ENCODE peak calls at places on chromosome 18, in nine cellular contexts. Y, F, G, S, D, U, M, C and T are unnamed samples.

GRCh38 chr18:11948852-11949523 is 32.3 kb upstream of the IMPA2 start:
- DNase-seq in G (no peak), Y (no peak), M (no peak), U (peak), F (no peak), C (peak), D (no peak), S (no peak), T (peak)

GRCh38 chr18:55494441-55494840 is 93.6 kb downstream of the TCF4 start:
- DNase-seq in F (no peak), D (no peak), G (no peak), Y (no peak), U (no peak), C (no peak), M (no peak), S (no peak), T (no peak)

GRCh38 chr18:9705183-9705864 is 2.8 kb upstream of the RAB31 start:
- DNase-seq in Y (no peak), S (no peak), U (peak), M (peak), D (no peak), G (peak), F (peak), C (no peak), T (peak)

GRCh38 chr18:22846088-22846683 is 86.9 kb upstream of the RBBP8 start:
- DNase-seq in D (no peak), G (peak), F (peak), M (peak), U (peak), S (no peak), Y (no peak), C (peak), T (peak)

GRCh38 chr18:21632393-21632792 is 20.3 kb downstream of the SNRPD1 start:
- DNase-seq in C (no peak), M (no peak), S (no peak), Y (no peak), G (peak), F (no peak), U (peak), D (no peak), T (peak)

GRCh38 chr18:37778417-37779165 is 213.0 kb upstream of the CELF4 start:
- DNase-seq in Y (peak), C (peak), S (peak), F (peak), U (peak), D (peak), M (peak), G (peak), T (no peak)

GRCh38 chr18:79354350-79354749 is 41.4 kb upstream of the NFATC1 start:
- DNase-seq in U (no peak), G (no peak), M (no peak), S (no peak), D (no peak), Y (no peak), F (peak), C (no peak), T (no peak)

GRCh38 chr18:69490813-69491212 is 90.1 kb downstream of the DOK6 start:
- DNase-seq in D (no peak), C (no peak), U (peak), M (no peak), Y (no peak), G (peak), S (no peak), F (peak), T (peak)

GRCh38 chr18:12155996-12156395 is 62.4 kb downstream of the ANKRD62 start:
- DNase-seq in M (no peak), S (no peak), G (no peak), D (no peak), U (no peak), Y (no peak), C (no peak), F (peak), T (no peak)

GRCh38 chr18:12470382-12471090 is 62.8 kb downstream of the PRELID3A start:
- DNase-seq in S (peak), C (no peak), F (peak), D (no peak), G (no peak), Y (no peak), M (peak), U (peak), T (peak)

GRCh38 chr18:22935431-22935830 is 2.3 kb downstream of the RBBP8 start:
- DNase-seq in M (no peak), S (no peak), U (peak), G (peak), F (no peak), Y (no peak), D (no peak), C (no peak), T (no peak)

DNA sequence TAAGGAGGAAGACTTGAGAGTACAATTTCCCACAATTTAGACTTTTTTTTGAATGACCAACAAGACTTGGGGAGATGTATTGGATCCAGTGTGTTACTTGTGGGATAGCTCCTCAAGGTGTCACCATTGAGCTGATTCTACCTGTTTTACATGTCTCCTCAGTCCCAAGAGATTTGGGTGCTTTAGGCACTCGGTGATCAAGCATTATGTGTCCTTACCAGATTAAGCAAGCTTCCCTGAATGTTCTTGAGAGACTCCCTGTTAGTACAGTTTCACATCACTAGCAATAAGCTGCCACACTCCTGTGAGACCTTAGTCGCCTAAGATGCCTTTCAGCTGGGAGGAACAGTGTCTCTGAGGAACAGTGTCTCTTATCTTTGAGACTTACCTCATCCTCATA is 384.3 kb upstream of the SYT4 start:
- DNase-seq in F (peak), Y (no peak), D (no peak), S (peak), G (peak), U (peak), M (peak), C (peak), T (peak)
- TF ChIP-seq CTCF in F (peak), Y (peak), D (no peak), S (peak), G (peak), U (peak), M (peak), C (no peak), T (peak)

GRCh38 chr18:2979871-2980606 is 32.9 kb downstream of the LPIN2 start:
- DNase-seq in F (peak), S (no peak), G (peak), D (no peak), U (peak), C (no peak), Y (no peak), M (peak), T (no peak)

GRCh38 chr18:2976733-2977132 is 36.2 kb downstream of the LPIN2 start:
- DNase-seq in G (no peak), M (no peak), D (no peak), U (no peak), F (no peak), S (no peak), Y (no peak), C (no peak), T (no peak)

GRCh38 chr18:2978626-2979025 is 34.3 kb downstream of the LPIN2 start:
- DNase-seq in G (peak), C (no peak), S (no peak), U (peak), Y (no peak), D (no peak), M (peak), F (peak), T (peak)

GRCh38 chr18:2979027-2979570 is 33.8 kb downstream of the LPIN2 start:
- DNase-seq in M (peak), U (peak), D (no peak), F (peak), G (peak), S (no peak), Y (no peak), C (no peak), T (peak)

GRCh38 chr18:2978208-2978607 is 34.7 kb downstream of the LPIN2 start:
- DNase-seq in S (no peak), C (no peak), M (no peak), Y (no peak), G (no peak), D (no peak), F (peak), U (peak), T (peak)
- TF ChIP-seq CTCF in S (no peak), C (no peak), M (no peak), Y (no peak), G (no peak), D (no peak), F (no peak), U (no peak), T (no peak)

GRCh38 chr18:63890226-63890949 is 2.9 kb downstream of the SERPINB2 start:
- DNase-seq in G (no peak), D (no peak), M (no peak), F (no peak), C (no peak), S (no peak), U (no peak), Y (no peak), T (no peak)

GRCh38 chr18:63892544-63892943 is 5.0 kb downstream of the SERPINB2 start:
- DNase-seq in Y (no peak), M (peak), U (peak), F (peak), G (no peak), S (no peak), C (no peak), D (no peak), T (no peak)

GRCh38 chr18:63888473-63889190 is 1.1 kb downstream of the SERPINB2 start:
- DNase-seq in Y (no peak), G (peak), M (peak), D (no peak), F (peak), U (peak), S (no peak), C (no peak), T (peak)

GRCh38 chr18:63889641-63890040 is 2.1 kb downstream of the SERPINB2 start:
- DNase-seq in F (no peak), U (no peak), M (no peak), G (no peak), C (no peak), S (no peak), Y (no peak), D (no peak), T (no peak)

DNA sequence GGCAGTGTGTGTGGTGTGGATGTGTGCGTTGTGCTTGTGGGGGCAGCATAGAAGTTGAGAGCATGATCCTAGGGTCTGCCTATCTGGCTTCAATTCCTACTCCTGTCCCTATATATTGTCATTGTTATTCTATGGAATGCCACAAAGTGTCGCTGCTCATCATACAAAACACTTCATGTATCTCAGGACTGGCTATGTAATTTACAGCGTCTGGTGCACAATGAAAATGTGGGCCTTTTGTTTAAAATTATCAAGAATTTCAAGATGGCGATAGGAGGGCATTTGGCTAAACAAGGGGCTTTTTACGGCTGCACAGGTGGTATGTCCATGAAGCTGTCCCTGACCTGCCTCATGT is 3.4 kb downstream of the SERPINB2 start:
- DNase-seq in C (peak), Y (no peak), D (no peak), U (peak), F (peak), G (peak), M (no peak), S (no peak), T (no peak)
- TF ChIP-seq CTCF in C (peak), Y (peak), D (no peak), U (no peak), F (no peak), G (no peak), M (no peak), S (no peak), T (no peak)

GRCh38 chr18:33745396-33745795 is 167.4 kb downstream of the ASXL3 start:
- DNase-seq in S (no peak), F (no peak), M (no peak), U (no peak), C (no peak), G (no peak), Y (no peak), D (no peak), T (no peak)

GRCh38 chr18:33749831-33750230 is 171.8 kb downstream of the ASXL3 start:
- DNase-seq in F (no peak), M (no peak), D (no peak), S (no peak), Y (no peak), U (no peak), G (no peak), C (no peak), T (no peak)

GRCh38 chr18:33746261-33746660 is 168.2 kb downstream of the ASXL3 start:
- DNase-seq in M (no peak), F (no peak), Y (no peak), S (no peak), C (no peak), D (no peak), U (no peak), G (no peak), T (no peak)

GRCh38 chr18:33744032-33744697 is 166.1 kb downstream of the ASXL3 start:
- DNase-seq in D (no peak), F (no peak), C (no peak), M (no peak), U (no peak), S (no peak), Y (no peak), G (no peak), T (no peak)
- TF ChIP-seq CTCF in D (no peak), F (peak), C (peak), M (no peak), U (no peak), S (no peak), Y (no peak), G (no peak), T (peak)

GRCh38 chr18:8696749-8697211 is 8.6 kb upstream of the MTCL1 start:
- DNase-seq in M (peak), U (peak), D (peak), F (peak), C (peak), Y (peak), G (peak), S (peak), T (peak)
- TF ChIP-seq CTCF in M (peak), U (peak), D (peak), F (peak), C (peak), Y (peak), G (peak), S (peak), T (peak)